ENCODE peak calls at places on chromosomes 12 and 14, in six cellular contexts. B is left lung, D is endodermal cell, E is left ventricle myocardium inferior, S is cardiac muscle cell, Z is astrocyte of the spinal cord. O is an unnamed sample.

GRCh38 chr14:71165121-71165574 is 257.9 kb downstream of the PCNX1 start:
- DNase-seq in S (peak), Z (no peak), D (no peak), E (no peak), B (no peak), O (peak)

GRCh38 chr14:32226051-32226450 is 23.0 kb upstream of the RNU6-8 start:
- DNase-seq in D (no peak), E (no peak), S (no peak), Z (peak), B (no peak), O (no peak)

GRCh38 chr14:57058319-57058718 is 210.4 kb downstream of the EXOC5 start:
- DNase-seq in B (no peak), Z (no peak), D (no peak), S (no peak), E (no peak), O (no peak)

GRCh38 chr12:28780096-28780495 is 369.0 kb upstream of the FAR2 start:
- DNase-seq in D (no peak), B (no peak), Z (peak), E (no peak), S (peak), O (peak)

GRCh38 chr14:22412936-22413411 is 176.1 kb downstream of the DAD1 start:
- DNase-seq in D (peak), S (peak), Z (peak), B (no peak), E (no peak), O (no peak)

GRCh38 chr12:57604454-57605307 is at the start of gene DTX3:
- DNase-seq in S (peak), D (peak), E (peak), B (no peak), Z (peak), O (no peak)

GRCh38 chr12:119674560-119674959 is 6.6 kb downstream of the PRKAB1 start:
- DNase-seq in E (no peak), B (no peak), Z (no peak), D (no peak), S (no peak), O (no peak)

GRCh38 chr12:10235761-10236631 is 23.3 kb downstream of the GABARAPL1 start:
- DNase-seq in Z (peak), B (no peak), E (no peak), S (peak), D (no peak), O (peak)

GRCh38 chr14:75188520-75189267 is 12.3 kb upstream of the TMED10 start:
- DNase-seq in E (no peak), B (peak), S (no peak), Z (no peak), D (no peak), O (no peak)

GRCh38 chr12:77932216-77932615 is 101.5 kb downstream of the NAV3 start:
- DNase-seq in Z (no peak), B (no peak), S (no peak), E (no peak), D (no peak), O (no peak)

GRCh38 chr12:56995930-56996496 is 10.3 kb downstream of the ZBTB39 start:
- DNase-seq in E (no peak), S (no peak), Z (no peak), B (no peak), D (peak), O (no peak)

GRCh38 chr14:67971627-67972625 is 152.3 kb downstream of the RAD51B start:
- DNase-seq in D (no peak), S (no peak), B (no peak), Z (peak), E (no peak), O (peak)

GRCh38 chr12:34605510-34605887 is 583.2 kb downstream of the ALG10 start:
- DNase-seq in E (no peak), B (no peak), D (no peak), S (no peak), Z (no peak), O (no peak)

GRCh38 chr12:1739368-1739767 is 48.5 kb downstream of the ADIPOR2 start:
- DNase-seq in B (no peak), D (no peak), S (no peak), E (no peak), Z (no peak), O (no peak)

GRCh38 chr12:41486718-41487117 is 298.6 kb downstream of the PDZRN4 start:
- DNase-seq in S (peak), Z (peak), D (peak), B (no peak), E (no peak), O (peak)

GRCh38 chr12:67661311-67662011 is 12.9 kb downstream of the DYRK2 start:
- DNase-seq in S (peak), D (no peak), E (no peak), B (no peak), Z (peak), O (no peak)

GRCh38 chr12:130201037-130201436 is 38.8 kb downstream of the FZD10 start:
- DNase-seq in E (no peak), Z (no peak), B (no peak), S (no peak), D (peak), O (no peak)

GRCh38 chr14:34331728-34332623 is 130.1 kb downstream of the SPTSSA start:
- DNase-seq in E (peak), S (peak), D (peak), B (peak), Z (peak), O (peak)

GRCh38 chr14:73467377-73467776 is 9.0 kb upstream of the NUMB start:
- DNase-seq in Z (peak), S (peak), E (no peak), B (peak), D (no peak), O (peak)

GRCh38 chr12:94615284-94616216 is 34.8 kb downstream of the TMCC3 start:
- DNase-seq in S (peak), D (no peak), E (peak), B (no peak), Z (peak), O (peak)

GRCh38 chr14:95233702-95234241 is 76.4 kb upstream of the DICER1 start:
- DNase-seq in S (peak), Z (no peak), E (peak), D (no peak), B (no peak), O (no peak)

GRCh38 chr14:99674064-99674650 is 9.9 kb upstream of the CYP46A1 start:
- DNase-seq in S (no peak), B (no peak), Z (no peak), E (no peak), D (no peak), O (no peak)

GRCh38 chr14:64979336-64980074 is 7.2 kb upstream of the FNTB start:
- DNase-seq in S (no peak), D (no peak), B (no peak), Z (peak), E (no peak), O (no peak)

GRCh38 chr12:121530600-121531355 is 50.0 kb downstream of the KDM2B start:
- DNase-seq in B (peak), Z (peak), D (peak), E (peak), S (peak), O (peak)

GRCh38 chr12:125186471-125187147 is 121.4 kb downstream of the AACS start:
- DNase-seq in S (no peak), B (no peak), E (no peak), Z (no peak), D (peak), O (no peak)

GRCh38 chr14:30077946-30078345 is 150.3 kb upstream of the PRKD1 start:
- DNase-seq in E (no peak), S (no peak), Z (no peak), D (no peak), B (no peak), O (no peak)

DNA sequence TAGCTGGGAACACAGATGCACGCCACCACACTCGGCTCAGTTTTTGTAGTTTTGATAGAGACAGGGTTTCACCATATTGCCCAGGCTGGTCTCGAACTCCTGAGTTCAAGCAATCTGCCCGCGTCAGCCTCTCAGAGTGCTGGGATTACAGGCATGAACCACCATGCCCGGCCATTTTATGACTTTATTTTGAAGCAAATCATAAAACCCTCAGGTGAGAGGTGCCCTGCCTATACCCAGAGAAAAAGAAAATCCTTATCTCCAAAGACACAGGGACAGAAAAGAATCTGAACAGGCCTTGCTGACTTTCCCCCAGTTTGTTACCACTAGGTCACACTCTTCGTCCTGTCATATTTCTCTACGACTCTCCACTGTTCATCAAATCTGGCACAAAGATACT is 48.8 kb downstream of the DAO start:
- DNase-seq in B (no peak), S (no peak), D (no peak), Z (no peak), E (no peak), O (no peak)
- H3K4me3 ChIP-seq in B (no peak), S (no peak), D (no peak), Z (no peak), E (no peak), O (no peak)

DNA sequence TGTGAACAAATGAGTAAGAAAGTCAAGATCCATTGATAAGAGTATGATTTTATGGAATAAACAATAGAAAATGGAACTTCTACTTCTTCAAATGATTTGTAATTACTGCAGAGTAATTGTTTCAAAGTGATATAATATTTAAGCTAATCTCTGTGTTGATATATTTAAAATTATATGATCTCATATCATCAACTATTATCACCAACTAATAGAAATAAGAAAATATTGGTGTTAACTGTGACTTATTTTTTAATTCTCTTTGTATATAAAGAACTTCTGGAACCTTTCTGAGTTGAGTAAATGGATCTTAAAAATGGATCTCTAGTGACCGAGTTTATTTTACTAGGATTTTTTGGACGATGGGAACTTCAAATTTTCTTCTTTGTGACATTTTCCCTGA is at the start of gene OR4L1:
- DNase-seq in S (no peak), Z (no peak), E (no peak), B (no peak), D (no peak), O (no peak)
- TF ChIP-seq CTCF in S (no peak), Z (no peak), E (no peak), B (no peak), D (no peak), O (no peak)

GRCh38 chr14:81474156-81474492 is 59.5 kb downstream of the SEL1L start:
- DNase-seq in B (no peak), S (no peak), Z (no peak), D (no peak), E (no peak), O (no peak)
- H3K4me3 ChIP-seq in B (no peak), S (no peak), Z (no peak), D (no peak), E (no peak), O (no peak)

GRCh38 chr12:103814436-103814835 is 26.6 kb downstream of the NT5DC3 start:
- DNase-seq in E (no peak), Z (no peak), D (no peak), S (peak), B (no peak), O (no peak)

GRCh38 chr12:103813949-103814348 is 27.1 kb downstream of the NT5DC3 start:
- DNase-seq in Z (no peak), B (no peak), D (no peak), S (peak), E (no peak), O (no peak)

GRCh38 chr12:103813426-103813825 is 27.6 kb downstream of the NT5DC3 start:
- DNase-seq in S (no peak), D (no peak), Z (no peak), E (no peak), B (no peak), O (no peak)

GRCh38 chr12:103811791-103812190 is 29.2 kb downstream of the NT5DC3 start:
- DNase-seq in B (no peak), Z (no peak), S (no peak), E (no peak), D (no peak), O (no peak)

DNA sequence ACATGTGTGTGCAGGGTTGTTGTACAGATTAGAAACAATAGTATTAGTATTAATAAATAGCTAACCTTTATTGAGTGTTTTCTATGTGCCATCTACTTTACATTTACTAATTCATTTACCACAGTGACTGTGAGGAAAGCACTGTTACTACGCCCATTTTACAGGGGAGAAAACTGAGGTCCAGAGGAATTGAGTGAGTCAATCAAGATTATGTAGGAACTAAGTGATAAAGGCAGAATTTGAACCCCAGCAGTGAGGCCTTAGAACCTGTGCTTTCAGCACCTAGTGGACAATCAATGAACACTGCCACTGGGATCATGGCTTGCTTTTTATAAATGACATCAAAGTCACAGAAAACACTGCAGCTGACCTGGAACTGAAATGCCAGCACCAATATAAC is 28.2 kb downstream of the NT5DC3 start:
- DNase-seq in Z (no peak), B (no peak), S (no peak), E (no peak), D (no peak), O (no peak)
- TF ChIP-seq CTCF in Z (no peak), B (no peak), S (no peak), E (no peak), D (peak), O (no peak)

GRCh38 chr12:32502693-32503510 is 103.5 kb downstream of the FGD4 start:
- DNase-seq in E (no peak), B (no peak), S (peak), Z (peak), D (no peak), O (peak)
- H3K4me3 ChIP-seq in E (peak), B (no peak), S (peak), Z (no peak), D (peak), O (peak)

DNA sequence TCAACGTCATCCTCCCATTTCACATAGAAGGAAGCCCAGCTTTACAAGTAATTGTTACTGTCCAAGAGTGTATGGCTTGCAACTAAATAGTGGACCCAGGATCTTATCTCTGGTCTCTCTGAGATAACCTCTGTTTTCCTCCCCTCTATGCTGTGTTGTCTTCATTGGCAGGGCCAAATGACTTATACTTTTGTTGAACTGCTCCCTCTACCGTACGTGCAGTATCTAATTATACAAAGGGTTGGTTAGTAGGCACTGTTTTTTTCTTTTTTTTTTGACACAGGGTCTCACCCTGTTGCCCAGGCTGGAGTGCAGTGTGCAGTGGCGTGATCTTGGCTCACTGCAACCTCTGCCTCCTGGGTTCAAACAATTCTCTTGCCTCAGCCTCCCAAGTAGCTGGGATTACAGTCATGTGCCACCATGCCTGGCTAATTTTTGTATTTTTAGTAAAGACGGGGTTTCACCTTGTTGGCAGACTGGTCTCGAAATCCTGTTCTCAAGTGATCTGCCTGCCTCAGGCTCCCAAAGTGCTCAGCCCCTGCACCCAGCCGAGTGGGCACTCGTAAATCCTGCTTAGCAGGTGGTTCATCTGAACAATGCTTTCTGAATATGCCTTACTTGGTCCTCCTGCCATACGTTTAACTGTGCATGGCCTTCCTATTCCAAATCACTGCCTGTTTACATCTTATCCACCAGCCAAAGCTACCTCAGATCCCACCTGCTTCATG is 162.1 kb downstream of the ADCK1 start:
- DNase-seq in D (no peak), S (no peak), E (no peak), B (no peak), Z (no peak), O (no peak)
- TF ChIP-seq CTCF in D (no peak), S (no peak), E (no peak), B (no peak), Z (no peak), O (no peak)

GRCh38 chr14:35987731-35988130 is 161.6 kb downstream of the BRMS1L start:
- DNase-seq in B (no peak), Z (no peak), S (no peak), E (no peak), D (no peak), O (no peak)

GRCh38 chr14:35986219-35986573 is 160.1 kb downstream of the BRMS1L start:
- DNase-seq in D (no peak), B (no peak), S (no peak), Z (no peak), E (no peak), O (no peak)

GRCh38 chr14:35988972-35989690 is 163.0 kb downstream of the BRMS1L start:
- DNase-seq in D (no peak), Z (no peak), S (no peak), E (no peak), B (no peak), O (no peak)

GRCh38 chr14:35988550-35988949 is 162.4 kb downstream of the BRMS1L start:
- DNase-seq in Z (no peak), B (no peak), S (no peak), D (no peak), E (no peak), O (no peak)

GRCh38 chr14:35985504-35986218 is 159.5 kb downstream of the BRMS1L start:
- DNase-seq in D (no peak), S (no peak), E (no peak), Z (peak), B (no peak), O (no peak)
- H3K4me3 ChIP-seq in D (no peak), S (no peak), E (no peak), Z (no peak), B (no peak), O (no peak)

GRCh38 chr12:109582636-109583035 is 9.0 kb downstream of the MVK start:
- DNase-seq in D (peak), E (peak), B (peak), S (no peak), Z (no peak), O (no peak)
- TF ChIP-seq CTCF in D (peak), E (no peak), B (no peak), S (no peak), Z (no peak), O (no peak)

GRCh38 chr14:50395448-50395847 is 1.2 kb downstream of the CDKL1 start:
- DNase-seq in Z (no peak), E (no peak), S (no peak), D (no peak), B (no peak), O (no peak)
- H3K4me3 ChIP-seq in Z (peak), E (peak), S (no peak), D (peak), B (peak), O (peak)

O was measured in fibroblast of pulmonary artery.